ENCODE peak calls at places on chromosome 9, in four cellular contexts. M is heart left ventricle, R is brain microvascular endothelial cell, N is GM20000. F is an unnamed sample.

GRCh38 chr9:13588151-13589043 is 308.9 kb upstream of the MPDZ start:
- DNase-seq in M (no peak), R (no peak), N (no peak), F (no peak)

GRCh38 chr9:70924905-70925547 is 196.4 kb downstream of the TRPM3 start:
- DNase-seq in N (peak), M (peak), R (peak), F (peak)

GRCh38 chr9:136024696-136025316 is 63.6 kb upstream of the UBAC1 start:
- DNase-seq in N (no peak), M (peak), R (no peak), F (no peak)

GRCh38 chr9:4985376-4986266 is 549 bp downstream of the JAK2 start:
- DNase-seq in R (peak), N (peak), M (peak), F (peak)

GRCh38 chr9:136484153-136485048 is 1.6 kb upstream of the SEC16A start:
- DNase-seq in M (no peak), R (no peak), N (no peak), F (peak)

GRCh38 chr9:34069831-34070230 is 21.1 kb upstream of the UBAP2 start:
- DNase-seq in M (no peak), N (no peak), R (no peak), F (no peak)

GRCh38 chr9:79013715-79014610 is 557.8 kb upstream of the TLE4 start:
- DNase-seq in N (no peak), M (no peak), R (peak), F (no peak)

GRCh38 chr9:136104488-136104800 is 9.4 kb upstream of the NACC2 start:
- DNase-seq in M (no peak), N (no peak), R (no peak), F (no peak)

GRCh38 chr9:35517136-35517535 is 27.2 kb downstream of the RUSC2 start:
- DNase-seq in R (no peak), M (no peak), N (no peak), F (no peak)

GRCh38 chr9:134863306-134863902 is 17.2 kb upstream of the FCN2 start:
- DNase-seq in N (no peak), M (no peak), R (no peak), F (no peak)

GRCh38 chr9:86754581-86754980 is 192.7 kb downstream of the GAS1 start:
- DNase-seq in R (no peak), N (no peak), M (no peak), F (no peak)

GRCh38 chr9:8733096-8733954 is 933.7 kb upstream of the DMAC1 start:
- DNase-seq in M (peak), R (peak), N (no peak), F (no peak)

GRCh38 chr9:113398796-113399195 is 2.3 kb downstream of the ALAD start:
- DNase-seq in R (no peak), M (no peak), N (no peak), F (no peak)

GRCh38 chr9:72292874-72293607 is 72.0 kb downstream of the ZFAND5 start:
- DNase-seq in N (no peak), R (peak), M (no peak), F (peak)

GRCh38 chr9:115399026-115399425 is 281.1 kb upstream of the TNC start:
- DNase-seq in M (no peak), N (no peak), R (peak), F (no peak)

GRCh38 chr9:77291714-77292113 is 114.4 kb downstream of the VPS13A start:
- DNase-seq in R (peak), N (no peak), M (no peak), F (no peak)

GRCh38 chr9:122941560-122942234 is 877 bp downstream of the RABGAP1 start:
- DNase-seq in M (no peak), N (peak), R (peak), F (no peak)

GRCh38 chr9:21681641-21682040 is 120.8 kb upstream of the MTAP start:
- DNase-seq in N (no peak), R (peak), M (no peak), F (no peak)

GRCh38 chr9:23438299-23438907 is 387.6 kb downstream of the ELAVL2 start:
- DNase-seq in N (no peak), M (no peak), R (no peak), F (no peak)

GRCh38 chr9:926976-927375 is 49.5 kb upstream of the DMRT3 start:
- DNase-seq in M (no peak), R (no peak), N (no peak), F (no peak)

GRCh38 chr9:929719-930118 is 46.7 kb upstream of the DMRT3 start:
- DNase-seq in M (no peak), N (no peak), R (no peak), F (no peak)

GRCh38 chr9:922731-923130 is 53.7 kb upstream of the DMRT3 start:
- DNase-seq in N (no peak), M (no peak), R (no peak), F (no peak)

GRCh38 chr9:933356-933755 is 43.1 kb upstream of the DMRT3 start:
- DNase-seq in R (no peak), N (no peak), M (no peak), F (no peak)

DNA sequence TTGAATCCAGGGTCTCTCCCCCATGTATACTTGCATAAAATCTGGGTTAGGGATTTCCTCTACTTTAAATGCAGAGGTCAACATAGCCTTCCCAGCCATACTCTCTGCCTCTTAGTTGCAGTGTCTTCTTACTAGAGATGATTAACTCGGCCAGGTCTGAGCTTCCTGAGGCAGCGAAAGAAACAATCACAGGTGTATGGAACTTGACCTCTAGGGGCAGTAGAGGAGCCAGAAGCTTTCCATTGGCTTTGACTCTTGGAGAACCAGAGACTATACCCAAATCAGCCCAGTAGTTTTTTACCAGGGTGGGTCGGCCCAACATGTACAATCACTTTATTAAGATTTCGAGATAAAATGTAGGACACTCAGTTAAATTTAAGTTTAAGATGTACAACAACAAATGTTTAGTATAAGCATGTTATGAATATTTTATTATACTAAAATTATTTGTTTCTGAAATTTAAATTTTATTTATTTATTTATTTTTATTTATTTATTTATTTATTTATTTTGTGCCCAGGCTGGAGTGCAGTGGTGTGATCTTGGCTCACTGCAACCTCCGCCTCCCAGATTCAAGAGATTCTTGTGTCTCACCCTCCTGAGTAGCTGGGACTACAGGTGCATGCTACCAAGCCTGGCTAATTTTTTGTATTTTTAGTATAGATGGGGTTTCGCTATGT is 48.0 kb upstream of the DMRT3 start:
- DNase-seq in R (no peak), N (peak), M (no peak), F (peak)
- TF ChIP-seq CTCF in R (peak), N (peak), M (peak), F (peak)

DNA sequence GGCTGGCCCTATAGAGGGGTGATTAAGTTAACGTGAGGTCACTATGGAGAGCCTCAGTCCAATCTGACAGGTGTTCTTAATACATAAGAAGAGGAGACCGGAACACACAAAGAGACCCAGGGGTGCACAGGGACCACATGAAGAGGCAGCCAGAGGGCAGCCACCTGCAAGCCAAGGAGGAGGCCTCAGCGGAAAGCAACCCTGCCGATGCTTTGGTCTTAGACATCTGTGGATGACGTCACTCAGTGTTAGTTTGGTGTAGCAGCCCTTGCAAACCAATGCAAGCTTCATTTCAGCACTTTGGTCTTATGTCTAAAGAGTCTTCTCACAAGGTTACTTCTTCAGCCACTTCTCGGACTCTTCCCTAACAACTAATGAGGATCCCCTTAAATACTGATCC is 47.6 kb upstream of the GRHPR start:
- DNase-seq in M (no peak), N (peak), R (no peak), F (peak)
- TF ChIP-seq CTCF in M (no peak), N (peak), R (no peak), F (no peak)

GRCh38 chr9:104177003-104177611 is 83.0 kb downstream of the SMC2 start:
- DNase-seq in N (no peak), M (no peak), R (no peak), F (peak)
- TF ChIP-seq CTCF in N (peak), M (peak), R (peak), F (peak)

DNA sequence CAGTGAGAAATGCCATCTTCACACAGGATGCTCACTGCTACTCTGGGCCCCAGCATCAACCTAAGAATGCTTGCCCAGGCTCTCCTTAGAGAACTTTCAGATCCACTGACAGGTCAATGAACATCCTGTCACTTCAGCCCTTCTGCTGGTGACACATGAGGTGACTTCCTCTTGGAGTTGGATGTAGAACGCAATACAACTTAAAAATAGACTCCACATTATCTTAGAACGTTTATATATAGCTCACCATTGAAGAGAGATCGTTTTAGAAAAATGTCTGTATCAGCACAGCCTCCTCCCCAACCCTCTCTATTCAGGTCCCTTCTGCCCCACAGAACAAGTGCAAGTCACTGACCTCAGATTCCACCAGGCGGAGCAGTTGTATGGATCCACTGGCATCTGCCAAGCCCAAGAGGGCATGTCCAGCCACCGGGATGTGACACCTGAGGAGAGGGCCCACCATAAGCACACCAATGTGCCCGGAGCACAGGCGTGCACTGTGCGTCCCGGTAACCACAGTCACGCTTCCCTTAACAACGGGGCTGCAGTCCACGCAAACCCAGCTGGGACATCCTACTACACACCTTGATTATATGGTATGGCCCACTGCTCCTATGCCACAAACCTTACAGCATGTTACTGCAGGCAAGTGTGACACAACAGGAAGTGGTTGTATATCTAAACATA is 2.9 kb downstream of the DPH7 start:
- DNase-seq in R (no peak), M (peak), N (no peak), F (peak)
- TF ChIP-seq CTCF in R (no peak), M (peak), N (no peak), F (peak)

DNA sequence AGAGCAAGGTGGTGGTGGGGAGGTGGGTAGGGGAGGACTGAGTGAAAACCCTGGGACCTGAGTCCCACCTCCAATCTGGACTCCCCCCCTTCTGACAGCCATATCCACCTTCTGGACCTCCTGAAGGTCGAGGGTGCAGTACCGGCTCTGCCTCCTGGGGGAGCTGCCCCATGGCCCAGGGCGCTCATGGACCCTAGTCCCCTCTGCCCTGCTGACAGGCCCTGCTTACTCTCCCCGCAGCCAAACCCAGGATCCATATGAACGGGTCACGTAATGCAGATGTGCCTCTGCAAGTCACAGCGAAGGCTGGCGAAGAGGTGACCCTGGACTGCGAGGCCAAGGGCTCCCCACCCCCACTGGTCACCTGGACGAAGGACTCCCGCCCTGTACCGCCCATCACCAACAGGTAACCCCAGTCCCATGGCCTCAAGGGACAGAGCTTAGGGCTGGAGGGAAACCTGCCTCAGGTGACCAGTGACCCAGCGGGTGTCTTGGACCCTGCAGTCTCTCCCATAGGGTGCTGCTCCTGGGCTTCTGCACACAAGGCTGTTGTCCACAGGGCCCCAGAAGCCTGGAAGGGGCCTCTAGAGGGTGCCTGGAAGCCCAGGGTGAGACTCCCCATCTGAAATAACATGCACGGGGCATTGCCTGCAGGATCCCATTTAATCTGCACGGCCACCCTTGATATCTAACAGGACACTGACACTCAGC is 61.7 kb downstream of the HMCN2 start:
- DNase-seq in N (no peak), M (no peak), R (no peak), F (no peak)
- TF ChIP-seq CTCF in N (no peak), M (peak), R (peak), F (peak)

GRCh38 chr9:16575878-16576245 is 294.6 kb downstream of the BNC2 start:
- DNase-seq in R (no peak), N (no peak), M (no peak), F (no peak)

GRCh38 chr9:16572005-16572727 is 298.3 kb downstream of the BNC2 start:
- DNase-seq in R (no peak), N (no peak), M (no peak), F (no peak)

GRCh38 chr9:16579872-16580432 is 290.5 kb downstream of the BNC2 start:
- DNase-seq in M (no peak), N (no peak), R (no peak), F (no peak)

GRCh38 chr9:16571127-16571848 is 299.2 kb downstream of the BNC2 start:
- DNase-seq in N (no peak), R (no peak), M (no peak), F (no peak)

GRCh38 chr9:16575142-16575877 is 295.2 kb downstream of the BNC2 start:
- DNase-seq in M (no peak), N (no peak), R (no peak), F (no peak)
- TF ChIP-seq CTCF in M (no peak), N (no peak), R (peak), F (no peak)

DNA sequence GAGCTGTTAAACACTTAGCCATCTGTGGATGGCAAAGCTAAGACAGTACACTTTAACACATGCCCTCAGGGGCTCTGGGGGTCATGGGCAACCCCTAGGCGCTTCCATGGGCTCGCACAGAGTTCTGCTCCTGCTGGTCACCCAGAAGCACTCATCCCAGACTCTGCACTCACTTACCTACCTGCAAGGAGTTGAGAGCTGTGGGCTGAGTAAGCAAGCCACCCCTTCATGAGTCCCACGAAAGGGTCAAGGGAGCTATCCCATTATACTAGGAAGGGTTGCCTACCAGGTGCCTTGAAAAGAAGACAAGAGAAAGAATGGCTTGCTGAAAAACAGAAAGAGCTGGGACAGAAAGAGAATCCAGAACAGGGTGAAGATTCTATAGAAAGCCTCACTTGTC is 72.4 kb downstream of the CFAP95 start:
- DNase-seq in M (no peak), R (no peak), N (no peak), F (no peak)
- TF ChIP-seq CTCF in M (no peak), R (no peak), N (no peak), F (no peak)

GRCh38 chr9:124101593-124101992 is 90.0 kb downstream of the LHX2 start:
- DNase-seq in N (no peak), R (no peak), M (no peak), F (no peak)

GRCh38 chr9:124110307-124110915 is 98.8 kb downstream of the LHX2 start:
- DNase-seq in N (peak), M (peak), R (peak), F (peak)

GRCh38 chr9:124102363-124102762 is 90.8 kb downstream of the LHX2 start:
- DNase-seq in M (no peak), N (no peak), R (no peak), F (no peak)

GRCh38 chr9:124108216-124108615 is 96.6 kb downstream of the LHX2 start:
- DNase-seq in M (no peak), N (no peak), R (no peak), F (no peak)

DNA sequence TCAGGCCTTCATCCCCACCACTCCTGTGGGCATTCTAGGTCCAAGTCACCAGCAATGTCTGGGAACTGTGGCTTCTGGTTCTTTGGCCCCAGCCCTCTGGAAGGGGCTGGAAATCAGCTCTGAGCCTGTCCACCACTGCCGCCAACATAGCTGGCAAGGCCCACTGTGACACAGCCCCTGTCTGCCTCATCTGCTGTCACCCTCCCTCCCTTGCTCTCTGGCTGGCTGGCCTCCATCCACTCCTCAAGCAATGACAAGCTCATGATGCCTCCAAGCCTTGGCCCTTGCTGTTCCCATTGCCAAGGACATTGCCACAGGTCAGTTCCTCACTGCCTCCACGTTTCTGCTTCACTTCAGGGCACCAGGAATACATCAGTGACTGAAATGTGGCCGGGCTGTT is 93.7 kb downstream of the LHX2 start:
- DNase-seq in M (peak), R (no peak), N (no peak), F (no peak)
- TF ChIP-seq CTCF in M (no peak), R (no peak), N (no peak), F (no peak)

GRCh38 chr9:96417051-96417586 is 1.1 kb downstream of the ZNF367 start:
- DNase-seq in N (peak), R (peak), M (peak), F (peak)
- TF ChIP-seq CTCF in N (no peak), R (peak), M (peak), F (no peak)

DNA sequence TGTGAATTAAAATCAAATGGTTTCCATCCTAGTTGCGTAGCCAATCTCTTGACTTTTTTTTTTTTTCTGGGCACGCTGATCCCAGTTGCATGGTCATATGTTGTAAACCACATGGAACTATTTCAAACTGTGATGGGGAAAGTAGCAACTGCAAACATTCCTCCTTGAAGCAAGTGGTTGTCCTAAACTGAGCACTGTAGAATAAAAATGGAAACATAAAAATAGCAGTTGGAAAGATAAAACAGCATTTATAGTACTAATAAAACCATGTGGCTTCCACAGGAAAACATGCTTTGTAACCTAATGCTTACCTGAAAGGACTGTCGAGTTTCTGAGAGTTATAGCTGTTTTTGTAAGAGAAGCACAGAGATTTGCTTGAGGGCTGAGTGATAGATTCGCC is 136.4 kb downstream of the PBX3 start:
- DNase-seq in R (no peak), M (no peak), N (no peak), F (no peak)
- TF ChIP-seq CTCF in R (no peak), M (no peak), N (no peak), F (no peak)

F was measured in GM12865.